ENCODE peak calls at places on chromosomes 7 and 10, in nine cellular contexts. G, P, Y, D, K, S, Z, M and U are unnamed samples.

GRCh38 chr7:25965405-25966123 is 186.4 kb upstream of the NFE2L3 start:
- DNase-seq in G (no peak), P (no peak), Y (no peak), D (no peak), K (peak), S (peak), Z (no peak), M (no peak), U (no peak)

GRCh38 chr7:93622036-93622714 is 47.7 kb upstream of the CALCR start:
- DNase-seq in G (peak), P (no peak), Y (no peak), D (peak), K (peak), S (peak), Z (no peak), M (no peak), U (no peak)

GRCh38 chr10:95236068-95236903 is 42.2 kb downstream of the ACSM6 start:
- DNase-seq in G (peak), P (no peak), Y (no peak), D (peak), K (peak), S (peak), Z (no peak), M (no peak), U (peak)

GRCh38 chr10:69938541-69938991 is 114.1 kb upstream of the MACROH2A2 start:
- DNase-seq in G (no peak), P (no peak), Y (no peak), D (no peak), K (no peak), S (no peak), Z (no peak), M (peak), U (no peak)

GRCh38 chr7:28565990-28566389 is 153.7 kb downstream of the CREB5 start:
- DNase-seq in G (no peak), P (no peak), Y (no peak), D (no peak), K (no peak), S (no peak), Z (no peak), M (no peak), U (no peak)

GRCh38 chr7:118104812-118105441 is 79.0 kb upstream of the LSM8 start:
- DNase-seq in G (peak), P (no peak), Y (no peak), D (peak), K (peak), S (peak), Z (no peak), M (no peak), U (no peak)

GRCh38 chr10:61836888-61837747 is 64.4 kb upstream of the ARID5B start:
- DNase-seq in G (peak), P (no peak), Y (peak), D (peak), K (peak), S (peak), Z (no peak), M (no peak), U (no peak)

GRCh38 chr10:17872191-17873091 is 63.3 kb downstream of the MRC1 start:
- DNase-seq in G (peak), P (no peak), Y (no peak), D (peak), K (peak), S (peak), Z (no peak), M (no peak), U (peak)

GRCh38 chr7:117895271-117895670 is 22.0 kb upstream of the CTTNBP2 start:
- DNase-seq in G (no peak), P (no peak), Y (no peak), D (no peak), K (no peak), S (no peak), Z (no peak), M (no peak), U (no peak)

GRCh38 chr10:5488272-5489161 is 10.9 kb downstream of the CALML5 start:
- DNase-seq in G (peak), P (no peak), Y (no peak), D (no peak), K (no peak), S (no peak), Z (no peak), M (no peak), U (no peak)

DNA sequence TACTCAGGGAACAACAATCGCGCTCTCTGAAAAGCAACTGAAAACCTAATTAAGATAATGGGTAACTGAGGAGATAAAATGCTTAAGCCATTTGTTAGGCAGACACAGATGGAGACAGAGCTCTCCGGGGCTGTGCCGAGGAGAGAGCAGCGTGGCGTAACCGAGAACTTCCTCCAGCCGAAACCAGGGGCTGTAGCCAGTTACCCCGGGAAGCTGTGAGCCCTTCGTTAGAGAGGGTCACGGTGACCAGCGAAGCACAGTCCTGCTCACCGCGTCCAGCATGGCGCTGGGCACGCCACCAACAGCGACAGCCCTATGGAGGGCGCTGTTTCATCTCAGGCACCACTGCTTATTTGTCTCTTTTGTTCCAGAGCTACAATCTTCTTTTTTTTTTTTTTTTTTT is 16.1 kb downstream of the PAPOLB start:
- DNase-seq in G (no peak), P (no peak), Y (no peak), D (no peak), K (peak), S (peak), Z (peak), M (no peak), U (no peak)
- TF ChIP-seq CTCF in G (peak), P (peak), Y (no peak), D (peak), K (peak), S (peak), Z (peak), M (peak), U (peak)

GRCh38 chr7:89334785-89335184 is 539.2 kb upstream of the TEX47 start:
- DNase-seq in G (peak), P (no peak), Y (no peak), D (no peak), K (no peak), S (no peak), Z (no peak), M (no peak), U (no peak)
- TF ChIP-seq CTCF in G (peak), P (peak), Y (no peak), D (no peak), K (no peak), S (no peak), Z (peak), M (peak), U (no peak)

GRCh38 chr7:47452295-47452694 is 129.6 kb downstream of the TNS3 start:
- DNase-seq in G (no peak), P (no peak), Y (no peak), D (no peak), K (no peak), S (no peak), Z (no peak), M (no peak), U (no peak)
- TF ChIP-seq CTCF in G (no peak), P (no peak), Y (no peak), D (no peak), K (no peak), S (no peak), Z (no peak), M (no peak), U (no peak)

GRCh38 chr10:113939212-113939860 is 84.9 kb downstream of the NHLRC2 start:
- DNase-seq in G (no peak), P (no peak), Y (no peak), D (no peak), K (no peak), S (no peak), Z (no peak), M (no peak), U (no peak)
- TF ChIP-seq CTCF in G (no peak), P (no peak), Y (no peak), D (no peak), K (no peak), S (no peak), Z (no peak), M (no peak), U (no peak)

GRCh38 chr10:24197319-24197718 is 11.6 kb upstream of the KIAA1217 start:
- DNase-seq in G (no peak), P (no peak), Y (no peak), D (no peak), K (no peak), S (no peak), Z (no peak), M (no peak), U (no peak)
- TF ChIP-seq CTCF in G (no peak), P (no peak), Y (no peak), D (no peak), K (no peak), S (no peak), Z (no peak), M (no peak), U (no peak)

GRCh38 chr7:75646551-75647102 is 92.1 kb downstream of the HIP1 start:
- DNase-seq in G (no peak), P (no peak), Y (no peak), D (no peak), K (no peak), S (no peak), Z (no peak), M (no peak), U (no peak)
- TF ChIP-seq CTCF in G (no peak), P (no peak), Y (no peak), D (no peak), K (no peak), S (no peak), Z (no peak), M (no peak), U (no peak)

DNA sequence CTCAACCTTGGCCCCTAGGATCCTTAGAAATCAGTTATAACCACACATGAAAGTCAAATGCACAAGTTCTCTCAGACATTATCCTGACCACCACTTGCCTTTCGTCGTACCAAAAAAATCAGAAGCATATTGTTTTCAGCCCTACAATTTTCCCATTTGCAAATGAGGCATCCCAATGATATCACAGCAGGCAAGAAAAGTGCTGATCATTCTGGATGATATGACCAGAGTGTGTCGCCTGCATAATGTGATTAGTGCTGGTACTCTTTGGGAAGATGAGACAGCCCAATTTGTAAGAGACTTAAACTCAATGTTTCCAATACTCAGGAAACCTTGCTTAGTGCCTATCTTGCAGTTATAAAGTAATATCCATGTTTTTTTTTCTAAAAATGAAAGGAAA is 168.0 kb downstream of the SORCS1 start:
- DNase-seq in G (no peak), P (no peak), Y (no peak), D (no peak), K (no peak), S (no peak), Z (no peak), M (no peak), U (no peak)
- TF ChIP-seq CTCF in G (no peak), P (no peak), Y (no peak), D (no peak), K (no peak), S (no peak), Z (no peak), M (no peak), U (no peak)

GRCh38 chr7:47393406-47393805 is 188.5 kb downstream of the TNS3 start:
- DNase-seq in G (no peak), P (no peak), Y (no peak), D (no peak), K (no peak), S (no peak), Z (peak), M (no peak), U (no peak)

GRCh38 chr7:47394216-47394615 is 187.7 kb downstream of the TNS3 start:
- DNase-seq in G (no peak), P (no peak), Y (no peak), D (no peak), K (no peak), S (no peak), Z (peak), M (no peak), U (no peak)

GRCh38 chr7:47391726-47392125 is 190.2 kb downstream of the TNS3 start:
- DNase-seq in G (no peak), P (no peak), Y (no peak), D (no peak), K (no peak), S (no peak), Z (peak), M (no peak), U (no peak)

GRCh38 chr7:47390914-47391313 is 191.0 kb downstream of the TNS3 start:
- DNase-seq in G (no peak), P (no peak), Y (no peak), D (no peak), K (no peak), S (no peak), Z (peak), M (no peak), U (no peak)

GRCh38 chr7:47392241-47392759 is 189.6 kb downstream of the TNS3 start:
- DNase-seq in G (no peak), P (no peak), Y (peak), D (peak), K (peak), S (peak), Z (peak), M (peak), U (no peak)
- TF ChIP-seq CTCF in G (no peak), P (no peak), Y (peak), D (peak), K (peak), S (peak), Z (peak), M (peak), U (no peak)